ENCODE peak calls at places on chromosomes 5 and 9, in eight cellular contexts. One of them, this sample, is unnamed.

GRCh38 chr5:6843821-6844220 is 130.6 kb downstream of the TENT4A start:
- DNase-seq in T-helper 22 cell: no peak
- DNase-seq in glomerular endothelial cell: no peak
- DNase-seq in anterior cingulate cortex: no peak
- DNase-seq in activated T-cell treated with anti-CD3 and anti-CD28 coated beads, Interleukin-2, amount 50 U/mL, for 48 hours: no peak
- DNase-seq in GDM1: no peak
- DNase-seq in pancreas: no peak
- DNase-seq in T-helper 2 cell: no peak
- DNase-seq in this sample: no peak

GRCh38 chr5:53263151-53263550 is 153.6 kb upstream of the MOCS2 start:
- DNase-seq in GDM1: no peak
- DNase-seq in pancreas: no peak
- DNase-seq in glomerular endothelial cell: no peak
- DNase-seq in T-helper 22 cell: no peak
- DNase-seq in anterior cingulate cortex: no peak
- DNase-seq in T-helper 2 cell: no peak
- DNase-seq in activated T-cell treated with anti-CD3 and anti-CD28 coated beads, Interleukin-2, amount 50 U/mL, for 48 hours: no peak
- DNase-seq in this sample: no peak

GRCh38 chr9:91047993-91048607 is 246.5 kb downstream of the SYK start:
- DNase-seq in activated T-cell treated with anti-CD3 and anti-CD28 coated beads, Interleukin-2, amount 50 U/mL, for 48 hours: peak
- DNase-seq in T-helper 2 cell: no peak
- DNase-seq in anterior cingulate cortex: no peak
- DNase-seq in GDM1: no peak
- DNase-seq in pancreas: no peak
- DNase-seq in T-helper 22 cell: no peak
- DNase-seq in glomerular endothelial cell: no peak
- DNase-seq in this sample: no peak

GRCh38 chr5:91690921-91691320 is 307.8 kb upstream of the ARRDC3 start:
- DNase-seq in glomerular endothelial cell: no peak
- DNase-seq in anterior cingulate cortex: no peak
- DNase-seq in T-helper 2 cell: no peak
- DNase-seq in GDM1: no peak
- DNase-seq in pancreas: no peak
- DNase-seq in T-helper 22 cell: no peak
- DNase-seq in activated T-cell treated with anti-CD3 and anti-CD28 coated beads, Interleukin-2, amount 50 U/mL, for 48 hours: no peak
- DNase-seq in this sample: no peak

GRCh38 chr5:148866024-148866423 is 39.6 kb downstream of the ADRB2 start:
- DNase-seq in pancreas: no peak
- DNase-seq in anterior cingulate cortex: no peak
- DNase-seq in glomerular endothelial cell: no peak
- DNase-seq in T-helper 2 cell: no peak
- DNase-seq in T-helper 22 cell: no peak
- DNase-seq in GDM1: no peak
- DNase-seq in activated T-cell treated with anti-CD3 and anti-CD28 coated beads, Interleukin-2, amount 50 U/mL, for 48 hours: no peak
- DNase-seq in this sample: no peak

GRCh38 chr9:124510650-124511425 is 3.6 kb upstream of the NR5A1 start:
- DNase-seq in T-helper 2 cell: no peak
- DNase-seq in T-helper 22 cell: no peak
- DNase-seq in anterior cingulate cortex: no peak
- DNase-seq in GDM1: no peak
- DNase-seq in glomerular endothelial cell: no peak
- DNase-seq in activated T-cell treated with anti-CD3 and anti-CD28 coated beads, Interleukin-2, amount 50 U/mL, for 48 hours: no peak
- DNase-seq in pancreas: no peak
- DNase-seq in this sample: no peak

GRCh38 chr5:87188411-87188810 is 79.3 kb upstream of the RASA1 start:
- DNase-seq in activated T-cell treated with anti-CD3 and anti-CD28 coated beads, Interleukin-2, amount 50 U/mL, for 48 hours: no peak
- DNase-seq in T-helper 22 cell: no peak
- DNase-seq in anterior cingulate cortex: no peak
- DNase-seq in GDM1: no peak
- DNase-seq in T-helper 2 cell: no peak
- DNase-seq in glomerular endothelial cell: no peak
- DNase-seq in pancreas: no peak
- DNase-seq in this sample: no peak

GRCh38 chr5:93192107-93192506 is 388.9 kb downstream of the NR2F1-AS1 start:
- DNase-seq in anterior cingulate cortex: no peak
- DNase-seq in pancreas: no peak
- DNase-seq in GDM1: no peak
- DNase-seq in glomerular endothelial cell: peak
- DNase-seq in activated T-cell treated with anti-CD3 and anti-CD28 coated beads, Interleukin-2, amount 50 U/mL, for 48 hours: no peak
- DNase-seq in T-helper 22 cell: no peak
- DNase-seq in T-helper 2 cell: no peak
- DNase-seq in this sample: no peak

GRCh38 chr5:131595088-131596033 is 39.7 kb downstream of the RAPGEF6 start:
- DNase-seq in pancreas: no peak
- DNase-seq in T-helper 22 cell: no peak
- DNase-seq in activated T-cell treated with anti-CD3 and anti-CD28 coated beads, Interleukin-2, amount 50 U/mL, for 48 hours: peak
- DNase-seq in T-helper 2 cell: no peak
- DNase-seq in glomerular endothelial cell: no peak
- DNase-seq in GDM1: no peak
- DNase-seq in anterior cingulate cortex: no peak
- DNase-seq in this sample: no peak

GRCh38 chr5:6264394-6264793 is 114.0 kb downstream of the MED10 start:
- DNase-seq in GDM1: no peak
- DNase-seq in T-helper 2 cell: no peak
- DNase-seq in T-helper 22 cell: no peak
- DNase-seq in glomerular endothelial cell: no peak
- DNase-seq in activated T-cell treated with anti-CD3 and anti-CD28 coated beads, Interleukin-2, amount 50 U/mL, for 48 hours: no peak
- DNase-seq in anterior cingulate cortex: no peak
- DNase-seq in pancreas: no peak
- DNase-seq in this sample: no peak

GRCh38 chr5:148792649-148793048 is 33.8 kb upstream of the ADRB2 start:
- DNase-seq in anterior cingulate cortex: no peak
- DNase-seq in T-helper 22 cell: no peak
- DNase-seq in activated T-cell treated with anti-CD3 and anti-CD28 coated beads, Interleukin-2, amount 50 U/mL, for 48 hours: no peak
- DNase-seq in pancreas: no peak
- DNase-seq in glomerular endothelial cell: no peak
- DNase-seq in GDM1: no peak
- DNase-seq in T-helper 2 cell: no peak
- DNase-seq in this sample: no peak

GRCh38 chr5:115194671-115195070 is 25.0 kb upstream of the TRIM36 start:
- DNase-seq in anterior cingulate cortex: no peak
- DNase-seq in pancreas: peak
- DNase-seq in T-helper 2 cell: no peak
- DNase-seq in GDM1: no peak
- DNase-seq in activated T-cell treated with anti-CD3 and anti-CD28 coated beads, Interleukin-2, amount 50 U/mL, for 48 hours: no peak
- DNase-seq in glomerular endothelial cell: no peak
- DNase-seq in T-helper 22 cell: no peak
- DNase-seq in this sample: no peak

GRCh38 chr5:179269781-179270543 is 75.3 kb downstream of the ADAMTS2 start:
- DNase-seq in T-helper 2 cell: no peak
- DNase-seq in anterior cingulate cortex: no peak
- DNase-seq in glomerular endothelial cell: no peak
- DNase-seq in activated T-cell treated with anti-CD3 and anti-CD28 coated beads, Interleukin-2, amount 50 U/mL, for 48 hours: no peak
- DNase-seq in T-helper 22 cell: no peak
- DNase-seq in GDM1: no peak
- DNase-seq in pancreas: no peak
- DNase-seq in this sample: peak

GRCh38 chr5:94785111-94785510 is 166.6 kb downstream of the SLF1 start:
- DNase-seq in T-helper 2 cell: no peak
- DNase-seq in anterior cingulate cortex: no peak
- DNase-seq in T-helper 22 cell: no peak
- DNase-seq in activated T-cell treated with anti-CD3 and anti-CD28 coated beads, Interleukin-2, amount 50 U/mL, for 48 hours: no peak
- DNase-seq in GDM1: no peak
- DNase-seq in glomerular endothelial cell: no peak
- DNase-seq in pancreas: no peak
- DNase-seq in this sample: no peak

GRCh38 chr5:176542135-176542595 is 5.0 kb upstream of the RNF44 start:
- DNase-seq in glomerular endothelial cell: no peak
- DNase-seq in T-helper 22 cell: peak
- DNase-seq in anterior cingulate cortex: no peak
- DNase-seq in T-helper 2 cell: peak
- DNase-seq in GDM1: peak
- DNase-seq in pancreas: peak
- DNase-seq in activated T-cell treated with anti-CD3 and anti-CD28 coated beads, Interleukin-2, amount 50 U/mL, for 48 hours: peak
- DNase-seq in this sample: no peak

GRCh38 chr9:4099961-4100360 is 199.9 kb downstream of the GLIS3 start:
- DNase-seq in glomerular endothelial cell: no peak
- DNase-seq in T-helper 22 cell: no peak
- DNase-seq in anterior cingulate cortex: no peak
- DNase-seq in pancreas: no peak
- DNase-seq in T-helper 2 cell: no peak
- DNase-seq in activated T-cell treated with anti-CD3 and anti-CD28 coated beads, Interleukin-2, amount 50 U/mL, for 48 hours: peak
- DNase-seq in GDM1: no peak
- DNase-seq in this sample: no peak

GRCh38 chr9:96171749-96172148 is 130.2 kb downstream of the HSD17B3 start:
- DNase-seq in glomerular endothelial cell: no peak
- DNase-seq in anterior cingulate cortex: no peak
- DNase-seq in T-helper 22 cell: no peak
- DNase-seq in pancreas: no peak
- DNase-seq in T-helper 2 cell: no peak
- DNase-seq in GDM1: no peak
- DNase-seq in activated T-cell treated with anti-CD3 and anti-CD28 coated beads, Interleukin-2, amount 50 U/mL, for 48 hours: no peak
- DNase-seq in this sample: no peak

GRCh38 chr9:14315754-14316573 is 2.0 kb upstream of the NFIB start:
- DNase-seq in glomerular endothelial cell: no peak
- DNase-seq in activated T-cell treated with anti-CD3 and anti-CD28 coated beads, Interleukin-2, amount 50 U/mL, for 48 hours: no peak
- DNase-seq in T-helper 2 cell: no peak
- DNase-seq in pancreas: peak
- DNase-seq in T-helper 22 cell: no peak
- DNase-seq in anterior cingulate cortex: no peak
- DNase-seq in GDM1: no peak
- DNase-seq in this sample: peak

GRCh38 chr9:130186051-130186450 is 13.8 kb downstream of the NCS1 start:
- DNase-seq in GDM1: no peak
- DNase-seq in activated T-cell treated with anti-CD3 and anti-CD28 coated beads, Interleukin-2, amount 50 U/mL, for 48 hours: no peak
- DNase-seq in pancreas: no peak
- DNase-seq in glomerular endothelial cell: no peak
- DNase-seq in T-helper 2 cell: no peak
- DNase-seq in anterior cingulate cortex: no peak
- DNase-seq in T-helper 22 cell: no peak
- DNase-seq in this sample: no peak

GRCh38 chr5:119897537-119898370 is 268.4 kb downstream of the FAM170A start:
- DNase-seq in GDM1: no peak
- DNase-seq in pancreas: no peak
- DNase-seq in glomerular endothelial cell: no peak
- DNase-seq in anterior cingulate cortex: no peak
- DNase-seq in activated T-cell treated with anti-CD3 and anti-CD28 coated beads, Interleukin-2, amount 50 U/mL, for 48 hours: no peak
- DNase-seq in T-helper 2 cell: no peak
- DNase-seq in T-helper 22 cell: no peak
- DNase-seq in this sample: no peak

GRCh38 chr9:113184509-113184908 is 33.7 kb downstream of the SLC31A2 start:
- DNase-seq in T-helper 22 cell: no peak
- DNase-seq in pancreas: no peak
- DNase-seq in T-helper 2 cell: no peak
- DNase-seq in anterior cingulate cortex: no peak
- DNase-seq in activated T-cell treated with anti-CD3 and anti-CD28 coated beads, Interleukin-2, amount 50 U/mL, for 48 hours: no peak
- DNase-seq in GDM1: no peak
- DNase-seq in glomerular endothelial cell: no peak
- DNase-seq in this sample: no peak

GRCh38 chr9:136728080-136728547 is 14.6 kb downstream of the LCN10 start:
- DNase-seq in T-helper 22 cell: peak
- DNase-seq in pancreas: peak
- DNase-seq in GDM1: peak
- DNase-seq in activated T-cell treated with anti-CD3 and anti-CD28 coated beads, Interleukin-2, amount 50 U/mL, for 48 hours: peak
- DNase-seq in T-helper 2 cell: peak
- DNase-seq in glomerular endothelial cell: no peak
- DNase-seq in anterior cingulate cortex: peak
- DNase-seq in this sample: peak

GRCh38 chr5:137218471-137218870 is 280.7 kb downstream of the SPOCK1 start:
- DNase-seq in T-helper 2 cell: no peak
- DNase-seq in anterior cingulate cortex: peak
- DNase-seq in glomerular endothelial cell: no peak
- DNase-seq in GDM1: no peak
- DNase-seq in pancreas: peak
- DNase-seq in T-helper 22 cell: no peak
- DNase-seq in activated T-cell treated with anti-CD3 and anti-CD28 coated beads, Interleukin-2, amount 50 U/mL, for 48 hours: no peak
- DNase-seq in this sample: no peak

GRCh38 chr5:13201022-13201421 is 743.5 kb downstream of the DNAH5 start:
- DNase-seq in GDM1: no peak
- DNase-seq in T-helper 22 cell: no peak
- DNase-seq in anterior cingulate cortex: no peak
- DNase-seq in pancreas: no peak
- DNase-seq in activated T-cell treated with anti-CD3 and anti-CD28 coated beads, Interleukin-2, amount 50 U/mL, for 48 hours: no peak
- DNase-seq in glomerular endothelial cell: no peak
- DNase-seq in T-helper 2 cell: no peak
- DNase-seq in this sample: no peak

GRCh38 chr9:134571946-134572914 is 69.4 kb upstream of the COL5A1 start:
- DNase-seq in anterior cingulate cortex: no peak
- DNase-seq in GDM1: no peak
- DNase-seq in T-helper 2 cell: no peak
- DNase-seq in pancreas: peak
- DNase-seq in T-helper 22 cell: no peak
- DNase-seq in activated T-cell treated with anti-CD3 and anti-CD28 coated beads, Interleukin-2, amount 50 U/mL, for 48 hours: peak
- DNase-seq in glomerular endothelial cell: no peak
- DNase-seq in this sample: no peak

GRCh38 chr5:149323235-149324205 is 21.8 kb upstream of the GRPEL2 start:
- DNase-seq in glomerular endothelial cell: no peak
- DNase-seq in pancreas: no peak
- DNase-seq in activated T-cell treated with anti-CD3 and anti-CD28 coated beads, Interleukin-2, amount 50 U/mL, for 48 hours: no peak
- DNase-seq in anterior cingulate cortex: no peak
- DNase-seq in GDM1: no peak
- DNase-seq in T-helper 2 cell: no peak
- DNase-seq in T-helper 22 cell: no peak
- DNase-seq in this sample: no peak

GRCh38 chr5:173915310-173916005 is 27.3 kb downstream of the CPEB4 start:
- DNase-seq in anterior cingulate cortex: no peak
- DNase-seq in pancreas: no peak
- DNase-seq in T-helper 22 cell: no peak
- DNase-seq in T-helper 2 cell: no peak
- DNase-seq in activated T-cell treated with anti-CD3 and anti-CD28 coated beads, Interleukin-2, amount 50 U/mL, for 48 hours: no peak
- DNase-seq in glomerular endothelial cell: no peak
- DNase-seq in GDM1: no peak
- DNase-seq in this sample: no peak

GRCh38 chr5:153425914-153426313 is 64.6 kb upstream of the GRIA1 start:
- DNase-seq in T-helper 22 cell: no peak
- DNase-seq in GDM1: no peak
- DNase-seq in T-helper 2 cell: no peak
- DNase-seq in activated T-cell treated with anti-CD3 and anti-CD28 coated beads, Interleukin-2, amount 50 U/mL, for 48 hours: no peak
- DNase-seq in anterior cingulate cortex: no peak
- DNase-seq in glomerular endothelial cell: no peak
- DNase-seq in pancreas: no peak
- DNase-seq in this sample: no peak

GRCh38 chr5:27963050-27963783 is 924.8 kb upstream of the CDH9 start:
- DNase-seq in activated T-cell treated with anti-CD3 and anti-CD28 coated beads, Interleukin-2, amount 50 U/mL, for 48 hours: no peak
- DNase-seq in T-helper 22 cell: no peak
- DNase-seq in anterior cingulate cortex: no peak
- DNase-seq in T-helper 2 cell: no peak
- DNase-seq in glomerular endothelial cell: no peak
- DNase-seq in pancreas: no peak
- DNase-seq in GDM1: no peak
- DNase-seq in this sample: no peak

GRCh38 chr9:72930828-72931227 is 22.0 kb downstream of the ALDH1A1 start:
- DNase-seq in activated T-cell treated with anti-CD3 and anti-CD28 coated beads, Interleukin-2, amount 50 U/mL, for 48 hours: no peak
- DNase-seq in T-helper 22 cell: no peak
- DNase-seq in glomerular endothelial cell: no peak
- DNase-seq in T-helper 2 cell: no peak
- DNase-seq in GDM1: no peak
- DNase-seq in pancreas: no peak
- DNase-seq in anterior cingulate cortex: no peak
- DNase-seq in this sample: no peak

GRCh38 chr9:105128908-105129307 is 115.5 kb upstream of the SLC44A1 start:
- DNase-seq in glomerular endothelial cell: no peak
- DNase-seq in pancreas: no peak
- DNase-seq in T-helper 22 cell: no peak
- DNase-seq in GDM1: no peak
- DNase-seq in anterior cingulate cortex: no peak
- DNase-seq in activated T-cell treated with anti-CD3 and anti-CD28 coated beads, Interleukin-2, amount 50 U/mL, for 48 hours: no peak
- DNase-seq in T-helper 2 cell: no peak
- DNase-seq in this sample: no peak

This sample was measured in psoas muscle.